ENCODE peak calls at places on chromosome 14, in seven cellular contexts. One of them, this sample, is unnamed.

GRCh38 chr14:103519043-103519836 is 3.4 kb downstream of the CKB start:
- DNase-seq in astrocyte of the spinal cord: no peak
- DNase-seq in foreskin fibroblast: no peak
- DNase-seq in mesothelial cell of epicardium: no peak
- DNase-seq in GM06990: peak
- DNase-seq in nephron progenitor cell: no peak
- DNase-seq in stomach: peak
- DNase-seq in this sample: no peak

GRCh38 chr14:29892327-29892726 is 35.3 kb downstream of the PRKD1 start:
- DNase-seq in astrocyte of the spinal cord: peak
- DNase-seq in foreskin fibroblast: no peak
- DNase-seq in mesothelial cell of epicardium: no peak
- DNase-seq in GM06990: no peak
- DNase-seq in nephron progenitor cell: no peak
- DNase-seq in stomach: no peak
- DNase-seq in this sample: no peak

GRCh38 chr14:56490379-56490778 is 89.2 kb upstream of the TMEM260 start:
- DNase-seq in astrocyte of the spinal cord: peak
- DNase-seq in foreskin fibroblast: no peak
- DNase-seq in mesothelial cell of epicardium: no peak
- DNase-seq in GM06990: no peak
- DNase-seq in nephron progenitor cell: no peak
- DNase-seq in stomach: no peak
- DNase-seq in this sample: no peak

GRCh38 chr14:92613008-92613658 is 99.6 kb downstream of the RIN3 start:
- DNase-seq in astrocyte of the spinal cord: no peak
- DNase-seq in foreskin fibroblast: no peak
- DNase-seq in mesothelial cell of epicardium: no peak
- DNase-seq in GM06990: peak
- DNase-seq in nephron progenitor cell: peak
- DNase-seq in stomach: no peak
- DNase-seq in this sample: no peak

GRCh38 chr14:74566174-74567125 is 45.6 kb downstream of the LTBP2 start:
- DNase-seq in astrocyte of the spinal cord: no peak
- DNase-seq in foreskin fibroblast: no peak
- DNase-seq in mesothelial cell of epicardium: no peak
- DNase-seq in GM06990: no peak
- DNase-seq in nephron progenitor cell: no peak
- DNase-seq in stomach: no peak
- DNase-seq in this sample: no peak

GRCh38 chr14:74425525-74426201 is 347 bp downstream of the SYNDIG1L start:
- DNase-seq in astrocyte of the spinal cord: no peak
- DNase-seq in foreskin fibroblast: no peak
- DNase-seq in mesothelial cell of epicardium: peak
- DNase-seq in GM06990: no peak
- DNase-seq in nephron progenitor cell: peak
- DNase-seq in stomach: no peak
- DNase-seq in this sample: no peak

GRCh38 chr14:98899441-98899840 is 372.6 kb downstream of the BCL11B start:
- DNase-seq in astrocyte of the spinal cord: no peak
- DNase-seq in foreskin fibroblast: no peak
- DNase-seq in mesothelial cell of epicardium: no peak
- DNase-seq in GM06990: no peak
- DNase-seq in nephron progenitor cell: no peak
- DNase-seq in stomach: no peak
- DNase-seq in this sample: no peak

GRCh38 chr14:61581340-61581739 is 114.0 kb upstream of the HIF1A start:
- DNase-seq in astrocyte of the spinal cord: no peak
- DNase-seq in foreskin fibroblast: no peak
- DNase-seq in mesothelial cell of epicardium: no peak
- DNase-seq in GM06990: no peak
- DNase-seq in nephron progenitor cell: no peak
- DNase-seq in stomach: no peak
- DNase-seq in this sample: no peak

GRCh38 chr14:101464984-101465794 is 96.1 kb upstream of the DIO3 start:
- DNase-seq in astrocyte of the spinal cord: no peak
- DNase-seq in foreskin fibroblast: no peak
- DNase-seq in mesothelial cell of epicardium: no peak
- DNase-seq in GM06990: no peak
- DNase-seq in nephron progenitor cell: no peak
- DNase-seq in stomach: peak
- DNase-seq in this sample: no peak

GRCh38 chr14:102917469-102918211 is 4.8 kb upstream of the AMN start:
- DNase-seq in astrocyte of the spinal cord: peak
- DNase-seq in foreskin fibroblast: no peak
- DNase-seq in mesothelial cell of epicardium: no peak
- DNase-seq in GM06990: peak
- DNase-seq in nephron progenitor cell: peak
- DNase-seq in stomach: peak
- DNase-seq in this sample: no peak

GRCh38 chr14:99841436-99842071 is 48.3 kb downstream of the EML1 start:
- DNase-seq in astrocyte of the spinal cord: no peak
- DNase-seq in foreskin fibroblast: no peak
- DNase-seq in mesothelial cell of epicardium: no peak
- DNase-seq in GM06990: no peak
- DNase-seq in nephron progenitor cell: no peak
- DNase-seq in stomach: no peak
- DNase-seq in this sample: no peak

GRCh38 chr14:51652168-51653095 is 722 bp downstream of the FRMD6 start:
- DNase-seq in astrocyte of the spinal cord: peak
- DNase-seq in foreskin fibroblast: no peak
- DNase-seq in mesothelial cell of epicardium: peak
- DNase-seq in GM06990: no peak
- DNase-seq in nephron progenitor cell: no peak
- DNase-seq in stomach: peak
- DNase-seq in this sample: peak

DNA sequence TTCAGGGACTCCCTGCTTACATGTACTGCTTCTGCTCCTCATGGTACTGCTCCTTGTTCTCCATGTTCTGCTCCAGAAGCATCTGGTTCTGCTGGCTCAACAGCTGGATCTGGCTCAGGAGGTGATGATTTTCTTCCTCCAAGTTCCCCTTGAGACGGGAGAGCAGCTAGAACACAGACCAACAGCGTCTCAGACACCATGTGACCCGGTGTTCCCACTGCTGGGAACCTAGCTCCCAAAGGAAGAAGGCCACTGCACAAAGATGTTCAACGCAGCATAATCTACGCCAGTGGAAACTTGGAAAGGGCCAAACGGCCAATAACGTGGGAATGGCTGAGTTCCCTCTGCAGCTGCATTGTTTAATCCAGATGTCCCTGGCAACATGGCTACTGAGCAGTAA is 49.6 kb upstream of the GPR68 start:
- DNase-seq in astrocyte of the spinal cord: no peak
- DNase-seq in foreskin fibroblast: no peak
- DNase-seq in mesothelial cell of epicardium: no peak
- DNase-seq in GM06990: no peak
- DNase-seq in nephron progenitor cell: no peak
- DNase-seq in stomach: no peak
- DNase-seq in this sample: no peak
- TF ChIP-seq CTCF in astrocyte of the spinal cord: no peak
- TF ChIP-seq CTCF in foreskin fibroblast: no peak
- TF ChIP-seq CTCF in mesothelial cell of epicardium: no peak
- TF ChIP-seq CTCF in GM06990: no peak
- TF ChIP-seq CTCF in nephron progenitor cell: no peak
- TF ChIP-seq CTCF in stomach: no peak
- TF ChIP-seq CTCF in this sample: no peak

DNA sequence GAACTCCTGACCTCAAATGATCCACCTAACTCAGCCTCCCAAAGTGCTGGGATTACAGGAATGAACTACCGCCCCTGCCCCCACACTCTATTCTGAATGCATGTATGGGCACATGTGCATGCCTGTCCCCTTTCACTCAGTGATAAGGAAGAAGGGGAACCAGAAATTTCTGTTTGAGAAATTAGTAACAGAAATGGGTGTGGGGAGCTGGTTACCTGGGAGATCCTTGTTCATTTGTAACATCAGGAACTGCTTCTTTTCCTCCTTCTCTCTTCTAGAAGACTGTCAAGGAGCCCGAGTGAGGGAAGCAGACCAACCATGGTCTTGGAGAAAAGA is 3.5 kb downstream of the PPP1R3E start:
- DNase-seq in astrocyte of the spinal cord: no peak
- DNase-seq in foreskin fibroblast: no peak
- DNase-seq in mesothelial cell of epicardium: no peak
- DNase-seq in GM06990: no peak
- DNase-seq in nephron progenitor cell: no peak
- DNase-seq in stomach: no peak
- DNase-seq in this sample: no peak
- TF ChIP-seq CTCF in astrocyte of the spinal cord: no peak
- TF ChIP-seq CTCF in foreskin fibroblast: no peak
- TF ChIP-seq CTCF in mesothelial cell of epicardium: no peak
- TF ChIP-seq CTCF in GM06990: no peak
- TF ChIP-seq CTCF in nephron progenitor cell: no peak
- TF ChIP-seq CTCF in stomach: no peak
- TF ChIP-seq CTCF in this sample: no peak

GRCh38 chr14:104934380-104934733 is 9.7 kb downstream of the PLD4 start:
- DNase-seq in astrocyte of the spinal cord: no peak
- DNase-seq in foreskin fibroblast: no peak
- DNase-seq in mesothelial cell of epicardium: no peak
- DNase-seq in GM06990: no peak
- DNase-seq in nephron progenitor cell: no peak
- DNase-seq in stomach: no peak
- DNase-seq in this sample: no peak
- TF ChIP-seq CTCF in astrocyte of the spinal cord: no peak
- TF ChIP-seq CTCF in foreskin fibroblast: no peak
- TF ChIP-seq CTCF in mesothelial cell of epicardium: no peak
- TF ChIP-seq CTCF in GM06990: no peak
- TF ChIP-seq CTCF in nephron progenitor cell: no peak
- TF ChIP-seq CTCF in stomach: no peak
- TF ChIP-seq CTCF in this sample: no peak

DNA sequence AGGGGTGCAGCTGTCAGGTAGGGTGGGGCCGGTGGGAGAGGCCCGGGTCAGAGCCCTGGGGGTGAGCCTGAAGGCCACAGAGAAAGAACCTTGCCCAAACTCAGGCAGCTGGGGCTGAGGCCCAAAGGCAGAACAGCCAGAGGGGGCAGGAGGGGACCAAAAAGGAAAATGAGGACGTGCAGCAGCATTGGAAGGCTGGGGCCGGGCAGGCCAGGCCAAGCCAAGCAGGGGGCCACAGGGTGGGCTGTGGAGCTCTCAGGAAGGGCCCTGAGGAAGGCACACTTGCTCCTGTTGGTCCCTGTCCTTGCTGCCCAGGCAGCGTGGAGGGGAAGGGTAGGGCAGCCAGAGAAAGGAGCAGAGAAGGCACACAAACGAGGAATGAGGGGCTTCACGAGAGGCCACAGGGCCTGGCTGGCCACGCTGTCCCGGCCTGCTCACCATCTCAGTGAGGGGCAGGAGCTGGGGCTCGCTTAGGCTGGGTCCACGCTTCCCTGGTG is 10.5 kb downstream of the MMP14 start:
- DNase-seq in astrocyte of the spinal cord: no peak
- DNase-seq in foreskin fibroblast: no peak
- DNase-seq in mesothelial cell of epicardium: no peak
- DNase-seq in GM06990: no peak
- DNase-seq in nephron progenitor cell: no peak
- DNase-seq in stomach: no peak
- DNase-seq in this sample: no peak
- TF ChIP-seq CTCF in astrocyte of the spinal cord: no peak
- TF ChIP-seq CTCF in foreskin fibroblast: no peak
- TF ChIP-seq CTCF in mesothelial cell of epicardium: no peak
- TF ChIP-seq CTCF in GM06990: no peak
- TF ChIP-seq CTCF in nephron progenitor cell: no peak
- TF ChIP-seq CTCF in stomach: no peak
- TF ChIP-seq CTCF in this sample: no peak

DNA sequence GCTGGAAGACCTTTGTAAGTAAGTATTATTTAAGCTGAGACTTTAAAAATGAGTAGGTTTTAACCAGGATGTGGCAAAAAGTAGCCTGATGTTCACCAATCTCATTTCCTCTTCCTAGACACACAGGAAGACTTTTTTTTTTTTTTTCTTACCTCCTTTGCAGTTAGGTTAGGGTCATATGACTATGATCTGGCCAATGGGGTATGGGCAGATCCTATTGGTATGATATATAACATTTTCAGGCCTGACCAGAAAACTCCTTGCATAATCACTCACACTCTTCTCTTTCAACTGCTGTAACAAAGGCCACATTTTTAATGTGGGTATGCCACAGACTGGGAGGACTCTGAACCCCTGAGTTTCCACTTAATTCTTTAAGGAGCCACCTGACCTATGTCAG is 2.7 kb upstream of the RPS6KA5 start:
- DNase-seq in astrocyte of the spinal cord: no peak
- DNase-seq in foreskin fibroblast: no peak
- DNase-seq in mesothelial cell of epicardium: no peak
- DNase-seq in GM06990: peak
- DNase-seq in nephron progenitor cell: no peak
- DNase-seq in stomach: no peak
- DNase-seq in this sample: no peak
- TF ChIP-seq CTCF in astrocyte of the spinal cord: no peak
- TF ChIP-seq CTCF in foreskin fibroblast: no peak
- TF ChIP-seq CTCF in mesothelial cell of epicardium: no peak
- TF ChIP-seq CTCF in GM06990: no peak
- TF ChIP-seq CTCF in nephron progenitor cell: no peak
- TF ChIP-seq CTCF in stomach: no peak
- TF ChIP-seq CTCF in this sample: no peak

DNA sequence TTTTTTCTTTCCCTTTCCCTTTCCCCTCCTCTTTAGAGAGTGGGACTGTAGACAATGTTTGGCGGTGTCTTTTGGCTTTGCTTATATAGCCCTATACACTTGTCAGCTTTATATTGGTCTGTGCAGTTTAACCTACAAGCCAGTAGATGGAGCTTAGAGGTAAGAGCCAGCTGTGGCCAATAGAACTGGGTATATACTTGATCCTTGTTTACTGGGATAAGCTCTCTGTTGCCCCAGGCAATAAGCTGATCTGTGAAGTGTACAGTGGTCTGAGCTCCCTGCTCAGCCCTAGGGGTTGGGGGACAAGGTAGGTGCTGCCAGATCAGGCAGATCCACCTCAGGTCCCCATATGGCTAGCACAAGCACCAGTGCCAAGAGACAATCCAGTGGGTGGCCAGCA is 434.1 kb downstream of the NOVA1 start:
- DNase-seq in astrocyte of the spinal cord: peak
- DNase-seq in foreskin fibroblast: no peak
- DNase-seq in mesothelial cell of epicardium: no peak
- DNase-seq in GM06990: no peak
- DNase-seq in nephron progenitor cell: no peak
- DNase-seq in stomach: no peak
- DNase-seq in this sample: no peak
- TF ChIP-seq CTCF in astrocyte of the spinal cord: peak
- TF ChIP-seq CTCF in foreskin fibroblast: peak
- TF ChIP-seq CTCF in mesothelial cell of epicardium: no peak
- TF ChIP-seq CTCF in GM06990: no peak
- TF ChIP-seq CTCF in nephron progenitor cell: peak
- TF ChIP-seq CTCF in stomach: no peak
- TF ChIP-seq CTCF in this sample: peak

This sample was measured in type B pancreatic cell.